ENCODE peak calls at places on chromosomes 3 and 15, in five cellular contexts. S, Z, H, E and L are unnamed samples. For H3K27me3, the result is how much of the 10 kb centered on the place peaks cover.

GRCh38 chr15:40252141-40252437 is 13.2 kb downstream of the PAK6 start:
- DNase-seq in S (no peak), Z (no peak), H (no peak), E (no peak), L (no peak)

GRCh38 chr3:108301695-108302404 is 5.5 kb downstream of the HHLA2 start:
- DNase-seq in S (no peak), Z (no peak), H (no peak), E (no peak), L (no peak)

GRCh38 chr3:188123170-188123920 is 30.6 kb upstream of the LPP start:
- DNase-seq in S (no peak), Z (no peak), H (no peak), E (peak), L (no peak)

GRCh38 chr3:195697582-195698324 is 23.0 kb upstream of the MUC20 start:
- DNase-seq in S (no peak), Z (no peak), H (no peak), E (peak), L (no peak)

GRCh38 chr15:25052191-25052999 is 97.6 kb downstream of the SNRPN start:
- DNase-seq in S (peak), Z (peak), H (no peak), E (no peak), L (no peak)

GRCh38 chr15:44882499-44882968 is 74.0 kb upstream of the TERB2 start:
- DNase-seq in S (no peak), Z (no peak), H (no peak), E (no peak), L (no peak)

GRCh38 chr3:161854232-161854771 is 357.7 kb downstream of the OTOL1 start:
- DNase-seq in S (no peak), Z (no peak), H (peak), E (peak), L (no peak)

GRCh38 chr3:64667138-64667537 is 20.7 kb downstream of the ADAMTS9 start:
- DNase-seq in S (no peak), Z (no peak), H (no peak), E (peak), L (no peak)

GRCh38 chr3:25547103-25547502 is 117.6 kb downstream of the TOP2B start:
- DNase-seq in S (no peak), Z (no peak), H (no peak), E (no peak), L (no peak)

GRCh38 chr3:135083756-135084155 is 288.7 kb downstream of the EPHB1 start:
- DNase-seq in S (no peak), Z (no peak), H (no peak), E (no peak), L (no peak)

GRCh38 chr15:60126661-60127060 is 122.5 kb downstream of the FOXB1 start:
- DNase-seq in S (no peak), Z (no peak), H (no peak), E (no peak), L (no peak)

GRCh38 chr15:77033729-77034619 is 36.9 kb downstream of the TSPAN3 start:
- DNase-seq in S (peak), Z (peak), H (peak), E (no peak), L (no peak)

GRCh38 chr3:126621627-126622345 is 33.1 kb downstream of the TXNRD3 start:
- DNase-seq in S (no peak), Z (no peak), H (no peak), E (peak), L (no peak)

GRCh38 chr3:24272875-24273274 is 221.8 kb downstream of the THRB start:
- DNase-seq in S (no peak), Z (no peak), H (no peak), E (no peak), L (no peak)

GRCh38 chr15:69782809-69783208 is 314.9 kb downstream of the TLE3 start:
- DNase-seq in S (peak), Z (no peak), H (no peak), E (no peak), L (no peak)

GRCh38 chr15:67755936-67756335 is 69.4 kb upstream of the SKOR1 start:
- DNase-seq in S (no peak), Z (no peak), H (no peak), E (no peak), L (no peak)

GRCh38 chr15:63843901-63844317 is 10.2 kb upstream of the HERC1 start:
- DNase-seq in S (no peak), Z (no peak), H (no peak), E (no peak), L (no peak)

GRCh38 chr3:106836906-106837305 is 540.3 kb upstream of the CCDC54 start:
- DNase-seq in S (no peak), Z (no peak), H (no peak), E (no peak), L (no peak)

GRCh38 chr3:23202921-23203650 is at the start of gene UBE2E2:
- DNase-seq in S (peak), Z (peak), H (peak), E (peak), L (peak)

GRCh38 chr3:46082849-46083248 is 55.6 kb upstream of the XCR1 start:
- DNase-seq in S (no peak), Z (no peak), H (no peak), E (no peak), L (no peak)

GRCh38 chr3:30681276-30682211 is 75.1 kb downstream of the TGFBR2 start:
- DNase-seq in S (no peak), Z (peak), H (peak), E (peak), L (no peak)

GRCh38 chr3:196611761-196612483 is 27.6 kb upstream of the NRROS start:
- DNase-seq in S (no peak), Z (no peak), H (no peak), E (no peak), L (no peak)

GRCh38 chr3:165855581-165855980 is 18.4 kb upstream of the BCHE start:
- DNase-seq in S (no peak), Z (no peak), H (no peak), E (no peak), L (no peak)

GRCh38 chr15:85149460-85150129 is 167.9 kb downstream of the PDE8A start:
- DNase-seq in S (no peak), Z (no peak), H (no peak), E (no peak), L (no peak)

GRCh38 chr3:11035757-11036505 is 43.4 kb downstream of the SLC6A1 start:
- DNase-seq in S (no peak), Z (no peak), H (no peak), E (no peak), L (no peak)
- H3K27ac ChIP-seq in S (no peak), Z (no peak), H (no peak), E (no peak), L (no peak)

GRCh38 chr3:52052831-52053306 is 3.5 kb downstream of the DUSP7 start:
- DNase-seq in S (peak), Z (peak), H (peak), E (peak), L (peak)
- TF ChIP-seq CTCF in S (peak), Z (peak), H (no peak), E (peak), L (no peak)

DNA sequence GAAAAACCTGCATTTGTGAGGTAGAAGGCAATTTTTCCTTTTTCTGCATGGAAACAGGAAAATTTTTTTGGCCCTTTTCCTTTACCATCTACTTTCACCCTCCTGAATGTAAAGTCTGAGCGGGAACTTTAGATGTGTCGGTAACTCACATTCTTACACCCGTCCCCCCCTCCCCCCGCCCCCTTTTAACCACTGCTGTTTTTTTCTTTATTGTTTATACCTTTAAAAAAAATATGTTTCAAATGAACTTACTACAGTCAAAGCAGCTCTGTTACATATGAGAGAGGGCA is 487 bp upstream of the HES1 start:
- DNase-seq in S (no peak), Z (no peak), H (no peak), E (no peak), L (no peak)
- H3K27me3 ChIP-seq in S (under half), Z (under half), H (under half), E (under half), L (half or more)

GRCh38 chr3:42036483-42036823 is 54.7 kb upstream of the TRAK1 start:
- DNase-seq in S (peak), Z (no peak), H (peak), E (peak), L (no peak)

GRCh38 chr3:42035007-42035406 is 56.1 kb upstream of the TRAK1 start:
- DNase-seq in S (no peak), Z (no peak), H (peak), E (no peak), L (no peak)

GRCh38 chr3:42033741-42034140 is 57.4 kb upstream of the TRAK1 start:
- DNase-seq in S (peak), Z (no peak), H (no peak), E (no peak), L (no peak)

GRCh38 chr3:42035816-42036482 is 55.2 kb upstream of the TRAK1 start:
- DNase-seq in S (peak), Z (no peak), H (peak), E (no peak), L (no peak)

GRCh38 chr3:42037318-42037945 is 53.7 kb upstream of the TRAK1 start:
- DNase-seq in S (peak), Z (no peak), H (peak), E (no peak), L (no peak)
- H3K27ac ChIP-seq in S (peak), Z (peak), H (peak), E (peak), L (no peak)

GRCh38 chr15:49462242-49462641 is 39.2 kb downstream of the FGF7 start:
- DNase-seq in S (no peak), Z (no peak), H (no peak), E (peak), L (no peak)
- TF ChIP-seq CTCF in S (no peak), Z (no peak), H (no peak), E (no peak), L (no peak)